ENCODE peak calls at places on chromosomes 6 and 20, in six cellular contexts. K is non-pigmented ciliary epithelial cell; A is CD4-positive, CD25-positive, alpha-beta regulatory T cell; T is AG08395; D is tibial nerve; J is stimulated activated naive CD4-positive, alpha-beta T cell treated with Interleukin-2 at 50 U/mL for 16 hours. S is an unnamed sample.

GRCh38 chr6:146871613-146872465 is 273.1 kb downstream of the ADGB start:
- DNase-seq in K (no peak), A (no peak), T (no peak), D (no peak), J (no peak), S (no peak)

GRCh38 chr20:37687478-37687805 is 6.4 kb upstream of the CTNNBL1 start:
- DNase-seq in K (no peak), A (no peak), T (no peak), D (no peak), J (no peak), S (no peak)

GRCh38 chr6:108874470-108875160 is 26.4 kb downstream of the ARMC2 start:
- DNase-seq in K (no peak), A (peak; percentile 55), T (peak; percentile 57), D (peak; percentile 57), J (peak; percentile 57), S (peak; percentile 9)

GRCh38 chr20:36483919-36484808 is 57.2 kb upstream of the MYL9 start:
- DNase-seq in K (no peak), A (no peak), T (no peak), D (no peak), J (no peak), S (no peak)

GRCh38 chr6:107698146-107698545 is 126.0 kb downstream of the SCML4 start:
- DNase-seq in K (no peak), A (no peak), T (peak; percentile 78), D (no peak), J (no peak), S (no peak)

GRCh38 chr6:10316327-10316726 is 98.5 kb downstream of the TFAP2A start:
- DNase-seq in K (peak; percentile 63), A (no peak), T (peak; percentile 51), D (no peak), J (no peak), S (no peak)

GRCh38 chr20:49620364-49621240 is 52.7 kb upstream of the PTGIS start:
- DNase-seq in K (no peak), A (no peak), T (no peak), D (no peak), J (no peak), S (peak; percentile 72)

GRCh38 chr6:68635706-68636513 is 828 bp downstream of the ADGRB3 start:
- DNase-seq in K (no peak), A (no peak), T (no peak), D (no peak), J (no peak), S (no peak)

GRCh38 chr6:106820412-106820852 is 154.1 kb downstream of the CD24 start:
- DNase-seq in K (no peak), A (no peak), T (peak; percentile 67), D (no peak), J (no peak), S (no peak)

GRCh38 chr6:136609878-136610706 is 59.9 kb upstream of the MAP7 start:
- DNase-seq in K (peak; percentile 98), A (no peak), T (peak; percentile 95), D (no peak), J (no peak), S (no peak)

GRCh38 chr6:56087421-56087820 is 160.0 kb downstream of the COL21A1 start:
- DNase-seq in K (peak; percentile 30), A (no peak), T (no peak), D (no peak), J (no peak), S (no peak)

GRCh38 chr6:15074806-15075205 is 171.1 kb upstream of the JARID2 start:
- DNase-seq in K (no peak), A (no peak), T (no peak), D (no peak), J (no peak), S (no peak)

GRCh38 chr20:49748525-49748838 is 34.8 kb upstream of the B4GALT5 start:
- DNase-seq in K (no peak), A (no peak), T (no peak), D (no peak), J (no peak), S (no peak)

GRCh38 chr6:98486052-98486451 is 348.3 kb upstream of the POU3F2 start:
- DNase-seq in K (no peak), A (no peak), T (no peak), D (no peak), J (no peak), S (no peak)

GRCh38 chr6:163414367-163415175 is at the start of gene QKI:
- DNase-seq in K (no peak), A (peak; percentile 81), T (peak; percentile 62), D (peak; percentile 71), J (peak; percentile 78), S (peak; percentile 57)

GRCh38 chr6:137182654-137183073 is 9.2 kb upstream of the IL22RA2 start:
- DNase-seq in K (no peak), A (no peak), T (no peak), D (no peak), J (no peak), S (no peak)

GRCh38 chr6:158031445-158032353 is 50.0 kb downstream of the SYNJ2 start:
- DNase-seq in K (no peak), A (no peak), T (peak; percentile 89), D (peak; percentile 27), J (peak; percentile 29), S (no peak)

GRCh38 chr6:119162134-119162761 is 83.8 kb upstream of the FAM184A start:
- DNase-seq in K (no peak), A (no peak), T (no peak), D (no peak), J (no peak), S (no peak)

GRCh38 chr20:24705486-24705885 is 236.1 kb downstream of the SYNDIG1 start:
- DNase-seq in K (no peak), A (no peak), T (no peak), D (no peak), J (no peak), S (no peak)

GRCh38 chr6:12032783-12033573 is 20.9 kb downstream of the HIVEP1 start:
- DNase-seq in K (no peak), A (no peak), T (no peak), D (no peak), J (no peak), S (no peak)

GRCh38 chr6:31407699-31408098 is 4.3 kb downstream of the MICA start:
- DNase-seq in K (peak; percentile 32), A (no peak), T (peak; percentile 23), D (no peak), J (no peak), S (no peak)

GRCh38 chr6:31471711-31472110 is 26.2 kb upstream of the MICB start:
- DNase-seq in K (no peak), A (no peak), T (no peak), D (no peak), J (no peak), S (no peak)

GRCh38 chr6:28807682-28808280 is 116.0 kb downstream of the TRIM27 start:
- DNase-seq in K (peak; percentile 34), A (no peak), T (peak; percentile 45), D (no peak), J (no peak), S (no peak)

S was measured in GM19239.